ENCODE peak calls at places on chromosomes 3 and 15, in seven cellular contexts. One of them, this sample, is unnamed.

GRCh38 chr3:149340310-149340933 is 7.0 kb upstream of the TM4SF18 start:
- DNase-seq in NCI-H1694: no peak
- DNase-seq in astrocyte: peak; percentile 42
- DNase-seq in fibroblast of pulmonary artery: peak; percentile 58
- DNase-seq in Calu3: peak; percentile 24
- DNase-seq in HFFc6: peak; percentile 24
- DNase-seq in heart left ventricle: no peak
- DNase-seq in this sample: no peak

GRCh38 chr3:122760457-122761271 is 33.0 kb downstream of the HSPBAP1 start:
- DNase-seq in heart left ventricle: no peak
- DNase-seq in astrocyte: peak; percentile 17
- DNase-seq in NCI-H1694: no peak
- DNase-seq in Calu3: peak; percentile 13
- DNase-seq in HFFc6: no peak
- DNase-seq in fibroblast of pulmonary artery: peak; percentile 7
- DNase-seq in this sample: no peak

GRCh38 chr3:128491900-128492352 is 1.1 kb downstream of the GATA2 start:
- DNase-seq in HFFc6: no peak
- DNase-seq in astrocyte: no peak
- DNase-seq in heart left ventricle: no peak
- DNase-seq in Calu3: no peak
- DNase-seq in NCI-H1694: no peak
- DNase-seq in fibroblast of pulmonary artery: no peak
- DNase-seq in this sample: no peak

GRCh38 chr3:25604107-25604805 is 60.5 kb downstream of the TOP2B start:
- DNase-seq in NCI-H1694: no peak
- DNase-seq in heart left ventricle: no peak
- DNase-seq in fibroblast of pulmonary artery: peak; percentile 81
- DNase-seq in HFFc6: peak; percentile 90
- DNase-seq in astrocyte: peak; percentile 97
- DNase-seq in Calu3: no peak
- DNase-seq in this sample: no peak

GRCh38 chr3:174170248-174170647 is 688.9 kb upstream of the NAALADL2 start:
- DNase-seq in fibroblast of pulmonary artery: no peak
- DNase-seq in NCI-H1694: no peak
- DNase-seq in heart left ventricle: no peak
- DNase-seq in HFFc6: no peak
- DNase-seq in astrocyte: no peak
- DNase-seq in Calu3: no peak
- DNase-seq in this sample: no peak

GRCh38 chr15:81950841-81951414 is 94.9 kb downstream of the MEX3B start:
- DNase-seq in astrocyte: peak; percentile 32
- DNase-seq in NCI-H1694: no peak
- DNase-seq in Calu3: no peak
- DNase-seq in heart left ventricle: no peak
- DNase-seq in HFFc6: peak; percentile 16
- DNase-seq in fibroblast of pulmonary artery: peak; percentile 43
- DNase-seq in this sample: no peak

GRCh38 chr3:30657914-30658313 is 51.5 kb downstream of the TGFBR2 start:
- DNase-seq in HFFc6: peak; percentile 9
- DNase-seq in Calu3: no peak
- DNase-seq in astrocyte: peak; percentile 58
- DNase-seq in NCI-H1694: no peak
- DNase-seq in fibroblast of pulmonary artery: no peak
- DNase-seq in heart left ventricle: no peak
- DNase-seq in this sample: no peak

GRCh38 chr15:74318376-74319137 is 48.9 kb downstream of the CYP11A1 start:
- DNase-seq in heart left ventricle: peak; percentile 77
- DNase-seq in Calu3: no peak
- DNase-seq in NCI-H1694: no peak
- DNase-seq in fibroblast of pulmonary artery: peak; percentile 40
- DNase-seq in HFFc6: no peak
- DNase-seq in astrocyte: no peak
- DNase-seq in this sample: no peak

GRCh38 chr3:114408763-114409162 is 114.9 kb downstream of the TIGIT start:
- DNase-seq in HFFc6: no peak
- DNase-seq in NCI-H1694: no peak
- DNase-seq in heart left ventricle: no peak
- DNase-seq in Calu3: no peak
- DNase-seq in fibroblast of pulmonary artery: no peak
- DNase-seq in astrocyte: peak; percentile 31
- DNase-seq in this sample: no peak

GRCh38 chr3:177731644-177732268 is 534.5 kb upstream of the TBL1XR1 start:
- DNase-seq in fibroblast of pulmonary artery: peak; percentile 33
- DNase-seq in astrocyte: peak; percentile 86
- DNase-seq in Calu3: no peak
- DNase-seq in NCI-H1694: no peak
- DNase-seq in HFFc6: peak; percentile 69
- DNase-seq in heart left ventricle: no peak
- DNase-seq in this sample: no peak